ENCODE peak calls at places on chromosomes 12 and 14, in six cellular contexts. One of them, this sample, is unnamed. For H3K4me1, the result is how much of the 10 kb centered on the place peaks cover.

GRCh38 chr12:84822541-84822940 is 90.1 kb downstream of the SLC6A15 start:
- DNase-seq in breast epithelium: no peak
- DNase-seq in Peyer's patch: no peak
- DNase-seq in hepatocyte: no peak
- DNase-seq in body of pancreas: no peak
- DNase-seq in endothelial cell of umbilical vein: no peak
- DNase-seq in this sample: no peak

GRCh38 chr12:108289342-108290131 is 49.6 kb downstream of the CMKLR1 start:
- DNase-seq in endothelial cell of umbilical vein: peak
- DNase-seq in body of pancreas: no peak
- DNase-seq in hepatocyte: no peak
- DNase-seq in breast epithelium: peak
- DNase-seq in Peyer's patch: no peak
- DNase-seq in this sample: no peak

GRCh38 chr14:22283000-22283399 is 306.0 kb downstream of the DAD1 start:
- DNase-seq in body of pancreas: no peak
- DNase-seq in Peyer's patch: no peak
- DNase-seq in breast epithelium: no peak
- DNase-seq in hepatocyte: no peak
- DNase-seq in endothelial cell of umbilical vein: no peak
- DNase-seq in this sample: no peak

GRCh38 chr14:105411017-105411941 is 8.3 kb upstream of the MTA1 start:
- DNase-seq in breast epithelium: no peak
- DNase-seq in endothelial cell of umbilical vein: peak
- DNase-seq in body of pancreas: peak
- DNase-seq in Peyer's patch: no peak
- DNase-seq in hepatocyte: peak
- DNase-seq in this sample: peak

GRCh38 chr14:81829447-81829846 is 295.8 kb upstream of the SEL1L start:
- DNase-seq in Peyer's patch: no peak
- DNase-seq in endothelial cell of umbilical vein: no peak
- DNase-seq in hepatocyte: no peak
- DNase-seq in body of pancreas: no peak
- DNase-seq in breast epithelium: no peak
- DNase-seq in this sample: no peak

GRCh38 chr12:81797100-81797499 is 38.0 kb upstream of the PPFIA2 start:
- DNase-seq in endothelial cell of umbilical vein: peak
- DNase-seq in Peyer's patch: no peak
- DNase-seq in body of pancreas: no peak
- DNase-seq in hepatocyte: peak
- DNase-seq in breast epithelium: no peak
- DNase-seq in this sample: peak

GRCh38 chr14:45135181-45135580 is 549 bp upstream of the FANCM start:
- DNase-seq in Peyer's patch: no peak
- DNase-seq in breast epithelium: no peak
- DNase-seq in hepatocyte: peak
- DNase-seq in body of pancreas: no peak
- DNase-seq in endothelial cell of umbilical vein: no peak
- DNase-seq in this sample: peak

GRCh38 chr12:34290191-34290995 is 268.1 kb downstream of the ALG10 start:
- DNase-seq in Peyer's patch: peak
- DNase-seq in endothelial cell of umbilical vein: no peak
- DNase-seq in hepatocyte: peak
- DNase-seq in body of pancreas: no peak
- DNase-seq in breast epithelium: no peak
- DNase-seq in this sample: no peak

GRCh38 chr14:50821471-50822464 is 9.2 kb downstream of the NIN start:
- DNase-seq in breast epithelium: no peak
- DNase-seq in endothelial cell of umbilical vein: no peak
- DNase-seq in Peyer's patch: peak
- DNase-seq in hepatocyte: no peak
- DNase-seq in body of pancreas: no peak
- DNase-seq in this sample: no peak

DNA sequence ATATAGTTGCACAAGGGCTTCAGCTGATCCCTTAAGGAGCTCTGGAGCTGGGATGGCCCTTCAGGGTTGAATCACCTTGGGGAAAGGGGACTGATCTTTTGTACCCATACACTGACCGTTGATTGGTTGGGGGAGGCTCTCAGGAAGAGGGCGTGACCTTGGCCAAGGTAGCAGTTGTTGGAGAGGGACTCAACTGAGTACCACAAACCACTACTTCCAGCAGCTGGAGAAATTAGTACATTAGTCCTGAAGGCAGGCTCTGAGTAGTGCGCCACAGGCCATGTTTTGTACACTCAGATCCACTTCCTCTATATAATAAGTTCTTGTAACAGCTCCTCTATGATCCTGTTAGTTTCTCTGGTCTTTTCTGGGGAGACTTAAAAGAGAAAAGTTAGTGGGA is 317.6 kb downstream of the CCDC91 start:
- DNase-seq in breast epithelium: no peak
- DNase-seq in body of pancreas: no peak
- DNase-seq in endothelial cell of umbilical vein: no peak
- DNase-seq in hepatocyte: no peak
- DNase-seq in Peyer's patch: no peak
- DNase-seq in this sample: no peak
- H3K4me3 ChIP-seq in breast epithelium: no peak
- H3K4me3 ChIP-seq in body of pancreas: no peak
- H3K4me3 ChIP-seq in endothelial cell of umbilical vein: no peak
- H3K4me3 ChIP-seq in hepatocyte: no peak
- H3K4me3 ChIP-seq in Peyer's patch: no peak
- H3K4me3 ChIP-seq in this sample: no peak

DNA sequence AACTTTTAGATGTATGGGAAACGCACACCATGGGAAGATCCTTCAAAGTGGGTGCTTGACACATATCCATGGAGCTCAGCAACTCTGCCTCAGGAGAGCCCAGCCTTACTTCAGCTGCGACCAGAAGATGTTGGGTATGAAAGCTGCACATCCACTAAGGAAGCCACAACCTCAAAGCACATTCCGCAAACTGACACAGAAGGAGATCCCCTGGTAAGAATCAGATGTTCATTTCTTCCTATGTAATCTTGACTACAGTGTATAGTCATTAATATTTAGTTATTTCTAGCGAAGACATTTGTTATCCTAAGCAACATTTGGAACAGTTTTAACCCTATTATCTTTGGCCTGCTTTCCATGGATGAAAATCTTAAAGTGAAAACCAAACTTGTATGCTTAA is 374.2 kb downstream of the NAV3 start:
- DNase-seq in Peyer's patch: no peak
- DNase-seq in hepatocyte: no peak
- DNase-seq in body of pancreas: no peak
- DNase-seq in endothelial cell of umbilical vein: no peak
- DNase-seq in breast epithelium: no peak
- DNase-seq in this sample: no peak
- TF ChIP-seq CTCF in Peyer's patch: no peak
- TF ChIP-seq CTCF in hepatocyte: no peak
- TF ChIP-seq CTCF in body of pancreas: no peak
- TF ChIP-seq CTCF in endothelial cell of umbilical vein: no peak
- TF ChIP-seq CTCF in breast epithelium: no peak
- TF ChIP-seq CTCF in this sample: no peak

GRCh38 chr14:91145396-91146160 is 31.7 kb downstream of the DGLUCY start:
- DNase-seq in breast epithelium: no peak
- DNase-seq in body of pancreas: no peak
- DNase-seq in Peyer's patch: no peak
- DNase-seq in endothelial cell of umbilical vein: no peak
- DNase-seq in hepatocyte: no peak
- DNase-seq in this sample: no peak
- H3K4me1 ChIP-seq in breast epithelium: under half
- H3K4me1 ChIP-seq in body of pancreas: under half
- H3K4me1 ChIP-seq in Peyer's patch: under half
- H3K4me1 ChIP-seq in endothelial cell of umbilical vein: under half
- H3K4me1 ChIP-seq in hepatocyte: under half
- H3K4me1 ChIP-seq in this sample: under half

DNA sequence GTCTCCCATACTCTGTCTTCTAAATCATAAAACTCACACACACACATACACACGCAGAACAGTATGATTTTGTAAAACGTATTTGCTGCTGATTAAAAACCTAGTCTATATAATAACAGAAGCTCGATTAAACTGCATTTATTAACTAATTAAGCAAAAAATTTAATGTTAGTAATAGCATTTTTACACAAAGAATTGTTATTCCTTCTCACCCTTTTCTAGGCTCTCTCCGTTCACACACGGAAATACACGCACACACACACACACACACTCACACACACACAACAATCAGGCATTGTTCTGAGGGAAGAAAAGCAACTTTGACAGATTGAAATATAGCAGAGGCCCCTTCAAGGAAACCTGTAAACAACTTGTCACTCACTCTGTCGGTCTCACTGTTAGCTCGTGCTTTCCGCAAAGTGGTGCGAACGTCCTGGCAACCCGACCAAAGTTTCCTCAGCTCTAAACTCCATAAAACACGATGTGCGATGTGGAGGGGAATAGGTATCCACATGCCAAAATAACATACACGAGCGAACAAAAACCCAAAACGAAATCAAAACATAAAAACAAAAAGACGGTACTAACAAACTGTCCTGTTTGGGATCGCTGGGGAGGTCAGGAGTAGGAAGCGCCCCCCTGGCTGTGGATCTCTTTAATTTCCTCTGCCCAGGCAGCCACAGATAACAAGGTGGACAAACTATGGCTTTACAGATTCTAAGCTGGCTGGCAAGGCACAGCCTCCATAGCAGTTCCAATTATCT is 723 bp upstream of the SOX5 start:
- DNase-seq in body of pancreas: peak
- DNase-seq in Peyer's patch: no peak
- DNase-seq in hepatocyte: peak
- DNase-seq in endothelial cell of umbilical vein: peak
- DNase-seq in breast epithelium: no peak
- DNase-seq in this sample: peak
- H3K4me3 ChIP-seq in body of pancreas: no peak
- H3K4me3 ChIP-seq in Peyer's patch: peak
- H3K4me3 ChIP-seq in hepatocyte: peak
- H3K4me3 ChIP-seq in endothelial cell of umbilical vein: peak
- H3K4me3 ChIP-seq in breast epithelium: peak
- H3K4me3 ChIP-seq in this sample: peak

DNA sequence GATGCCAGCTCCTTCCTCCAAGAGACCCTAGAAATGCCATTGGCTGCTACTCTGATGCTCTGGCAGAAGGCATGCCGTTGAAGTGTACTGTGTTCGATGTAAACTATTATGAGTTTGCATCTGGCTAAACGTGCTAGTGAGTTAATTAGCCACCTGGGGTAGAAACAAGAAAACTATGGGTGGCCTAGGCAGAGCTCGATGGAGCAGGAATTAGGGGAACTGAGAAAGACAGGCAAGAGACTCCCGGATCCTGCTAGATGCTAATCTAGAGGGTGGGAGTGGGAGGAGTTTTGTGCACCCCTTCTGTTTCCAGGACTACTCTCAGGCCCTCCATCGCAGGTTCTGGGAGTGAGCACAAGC is 32.0 kb downstream of the TMEM63C start:
- DNase-seq in endothelial cell of umbilical vein: no peak
- DNase-seq in Peyer's patch: no peak
- DNase-seq in breast epithelium: no peak
- DNase-seq in hepatocyte: no peak
- DNase-seq in body of pancreas: no peak
- DNase-seq in this sample: no peak
- TF ChIP-seq CTCF in endothelial cell of umbilical vein: no peak
- TF ChIP-seq CTCF in Peyer's patch: no peak
- TF ChIP-seq CTCF in breast epithelium: no peak
- TF ChIP-seq CTCF in hepatocyte: no peak
- TF ChIP-seq CTCF in body of pancreas: no peak
- TF ChIP-seq CTCF in this sample: no peak

This sample was measured in cardiac muscle cell.